ENCODE peak calls at places on chromosomes 3 and 15, in six cellular contexts. D is CD8-positive, alpha-beta T cell; W is bronchial epithelial cell; Z is left ventricle myocardium inferior; J is heart right ventricle; B is stomach. L is an unnamed sample.

GRCh38 chr15:66798426-66799061 is 96.5 kb downstream of the SMAD6 start:
- DNase-seq in W (no peak), J (no peak), B (no peak), D (no peak), Z (no peak), L (no peak)

GRCh38 chr15:36757189-36757814 is 177.9 kb downstream of the CDIN1 start:
- DNase-seq in J (no peak), W (peak; percentile 75), D (no peak), B (no peak), Z (no peak), L (no peak)

GRCh38 chr3:171231361-171231760 is 204.8 kb upstream of the SLC2A2 start:
- DNase-seq in W (peak; percentile 49), Z (no peak), J (no peak), B (no peak), D (no peak), L (no peak)

GRCh38 chr3:107263269-107264021 is 113.8 kb upstream of the CCDC54 start:
- DNase-seq in Z (no peak), W (peak; percentile 43), B (no peak), J (no peak), D (no peak), L (no peak)

GRCh38 chr3:143901105-143901504 is 52.8 kb upstream of the SLC9A9 start:
- DNase-seq in Z (no peak), J (no peak), D (no peak), B (no peak), W (peak; percentile 97), L (no peak)

GRCh38 chr3:153043729-153044314 is 118.2 kb upstream of the RAP2B start:
- DNase-seq in J (no peak), D (no peak), Z (no peak), B (no peak), W (peak; percentile 88), L (no peak)

GRCh38 chr3:129015388-129016105 is 14.4 kb downstream of the EFCC1 start:
- DNase-seq in D (peak; percentile 61), Z (peak; percentile 46), B (no peak), W (no peak), J (peak; percentile 73), L (no peak)

GRCh38 chr3:24550588-24550987 is 55.9 kb upstream of the THRB start:
- DNase-seq in W (peak; percentile 40), J (no peak), D (no peak), B (no peak), Z (no peak), L (no peak)

GRCh38 chr15:78131295-78132021 is at the start of gene CIB2:
- DNase-seq in D (peak; percentile 74), B (peak; percentile 73), W (no peak), J (peak; percentile 60), Z (peak; percentile 75), L (no peak)

GRCh38 chr3:30393079-30393478 is 213.3 kb upstream of the TGFBR2 start:
- DNase-seq in Z (no peak), B (peak; percentile 41), D (no peak), W (no peak), J (no peak), L (no peak)

GRCh38 chr3:125367403-125368230 is 7.5 kb downstream of the ZNF148 start:
- DNase-seq in D (no peak), Z (no peak), B (no peak), J (no peak), W (no peak), L (no peak)

GRCh38 chr3:132804498-132804897 is 82.3 kb upstream of the NPHP3 start:
- DNase-seq in B (no peak), W (peak; percentile 21), D (no peak), J (no peak), Z (no peak), L (no peak)

GRCh38 chr15:36644156-36644896 is 64.9 kb downstream of the CDIN1 start:
- DNase-seq in D (no peak), B (no peak), W (no peak), Z (no peak), J (no peak), L (no peak)

GRCh38 chr15:45326776-45327175 is 51.6 kb downstream of the GATM start:
- DNase-seq in W (no peak), J (no peak), B (no peak), Z (no peak), D (no peak), L (no peak)

GRCh38 chr3:25592510-25592968 is 72.2 kb downstream of the TOP2B start:
- DNase-seq in J (peak; percentile 34), W (peak; percentile 76), Z (peak; percentile 55), B (no peak), D (no peak), L (peak; percentile 31)

GRCh38 chr3:184559336-184559735 is 2.2 kb upstream of the EPHB3 start:
- DNase-seq in D (no peak), Z (no peak), W (no peak), J (no peak), B (peak; percentile 95), L (no peak)

GRCh38 chr3:45106874-45107273 is 39.3 kb downstream of the CDCP1 start:
- DNase-seq in B (no peak), W (no peak), Z (no peak), J (no peak), D (no peak), L (no peak)

GRCh38 chr3:125033135-125033534 is 22.7 kb downstream of the HEG1 start:
- DNase-seq in W (no peak), B (no peak), Z (no peak), J (no peak), D (no peak), L (no peak)

GRCh38 chr3:179181021-179181472 is 32.9 kb downstream of the PIK3CA start:
- DNase-seq in Z (no peak), W (peak; percentile 51), J (no peak), B (no peak), D (no peak), L (no peak)

GRCh38 chr15:90790057-90790456 is 72.9 kb downstream of the BLM start:
- DNase-seq in J (no peak), D (no peak), Z (no peak), W (no peak), B (peak; percentile 61), L (no peak)

GRCh38 chr15:87689716-87690115 is 566.8 kb downstream of the NTRK3 start:
- DNase-seq in Z (no peak), B (no peak), D (no peak), W (no peak), J (no peak), L (no peak)

GRCh38 chr3:40717471-40717870 is 192.7 kb downstream of the ZNF621 start:
- DNase-seq in W (no peak), Z (no peak), J (no peak), B (no peak), D (no peak), L (no peak)

GRCh38 chr15:47409038-47409437 is 308.3 kb upstream of the SEMA6D start:
- DNase-seq in W (no peak), D (no peak), J (no peak), Z (no peak), B (no peak), L (no peak)

GRCh38 chr3:173044998-173045397 is 96.0 kb downstream of the SPATA16 start:
- DNase-seq in B (no peak), W (no peak), Z (no peak), J (no peak), D (no peak), L (no peak)

GRCh38 chr3:173043757-173044156 is 97.3 kb downstream of the SPATA16 start:
- DNase-seq in Z (no peak), D (no peak), W (no peak), J (no peak), B (no peak), L (no peak)

DNA sequence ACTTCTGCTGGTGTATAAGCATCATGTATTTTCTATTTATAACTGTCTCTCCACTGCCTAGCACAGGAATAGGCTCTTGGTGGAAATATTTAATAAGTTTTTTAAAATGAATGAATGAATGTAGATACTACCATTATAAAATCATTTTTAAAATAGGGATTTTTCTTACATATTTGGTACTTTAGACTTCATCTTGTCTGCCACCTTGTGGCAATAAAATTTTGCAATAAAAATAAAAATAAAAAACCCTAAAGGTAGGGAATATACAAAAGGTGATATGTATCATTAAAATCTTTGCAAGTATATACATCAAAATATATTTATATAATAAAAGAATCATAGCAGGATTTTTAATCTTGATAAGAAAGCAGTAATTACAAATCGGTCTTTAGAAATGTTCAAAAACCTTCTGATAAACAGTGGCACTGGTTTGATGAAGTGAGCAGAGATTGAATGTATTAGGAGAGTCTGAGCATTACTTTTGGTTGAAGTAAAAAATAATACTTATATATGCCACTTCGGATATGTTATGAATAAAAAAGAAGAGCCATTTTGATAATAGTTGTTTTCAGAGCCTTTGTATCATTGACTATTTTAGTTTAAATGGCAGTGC is 95.2 kb downstream of the SPATA16 start:
- DNase-seq in B (no peak), Z (no peak), W (peak; percentile 10), J (no peak), D (no peak), L (no peak)
- TF ChIP-seq CTCF in B (peak; percentile 41), Z (peak; percentile 46), W (no peak), J (peak; percentile 39), D (no peak), L (peak; percentile 24)

GRCh38 chr15:29418178-29418577 is 148.6 kb upstream of the NSMCE3 start:
- DNase-seq in Z (no peak), W (no peak), D (no peak), J (no peak), B (no peak), L (no peak)
- H3K27me3 ChIP-seq in Z (peaks cover 5% of the 10 kb centered on the region), W (no peaks in the 10 kb centered on the region), D (no peaks in the 10 kb centered on the region), J (no peaks in the 10 kb centered on the region), B (no peaks in the 10 kb centered on the region), L (no peaks in the 10 kb centered on the region)

GRCh38 chr15:68597581-68597980 is 18.8 kb downstream of the CORO2B start:
- DNase-seq in J (no peak), Z (peak; percentile 9), B (no peak), D (no peak), W (no peak), L (no peak)

GRCh38 chr15:68599153-68599545 is 20.4 kb downstream of the CORO2B start:
- DNase-seq in W (no peak), J (no peak), D (no peak), Z (no peak), B (no peak), L (no peak)

GRCh38 chr15:68601206-68602197 is 22.7 kb downstream of the CORO2B start:
- DNase-seq in D (no peak), W (no peak), B (no peak), Z (no peak), J (peak; percentile 64), L (no peak)

GRCh38 chr15:68598171-68599152 is 19.7 kb downstream of the CORO2B start:
- DNase-seq in Z (peak; percentile 27), D (no peak), J (no peak), W (no peak), B (no peak), L (no peak)

DNA sequence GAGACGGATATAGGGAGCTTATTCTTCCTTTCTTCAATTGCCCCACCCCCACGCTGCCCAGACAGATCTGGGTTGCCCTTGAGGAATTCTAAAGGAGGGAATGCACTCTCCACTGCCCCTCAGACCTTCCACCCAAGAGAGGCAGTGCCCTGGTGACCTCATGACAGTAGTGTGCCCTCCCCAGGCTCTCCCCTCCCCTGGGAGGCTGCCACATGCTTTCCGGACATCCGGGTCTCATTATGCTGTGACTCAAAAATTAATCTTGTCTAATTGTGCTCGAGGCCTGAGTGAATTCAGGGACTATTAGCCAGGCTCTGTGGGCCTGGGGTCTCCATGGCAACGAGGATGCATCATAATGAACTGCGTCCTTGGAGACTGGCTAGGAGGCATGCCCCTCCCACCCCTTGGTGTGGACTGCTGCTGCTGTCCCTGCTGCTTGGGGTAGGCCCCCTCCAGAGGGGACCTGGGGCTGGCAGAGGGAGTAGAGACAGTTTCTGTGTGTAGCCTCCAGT is 20.8 kb downstream of the CORO2B start:
- DNase-seq in W (no peak), Z (peak; percentile 22), J (no peak), B (no peak), D (no peak), L (no peak)
- TF ChIP-seq CTCF in W (no peak), Z (no peak), J (no peak), B (no peak), D (no peak), L (no peak)

GRCh38 chr15:41857316-41857715 is 18.7 kb downstream of the PLA2G4B start:
- DNase-seq in B (peak; percentile 75), J (no peak), D (no peak), W (no peak), Z (no peak), L (no peak)
- H3K27me3 ChIP-seq in B (no peaks in the 10 kb centered on the region), J (no peaks in the 10 kb centered on the region), D (no peaks in the 10 kb centered on the region), W (no peaks in the 10 kb centered on the region), Z (peaks cover 12% of the 10 kb centered on the region), L (no peaks in the 10 kb centered on the region)

L was measured in thoracic aorta.